ENCODE peak calls at places on chromosomes 6 and 20, in ten cellular contexts. J is mammary epithelial cell, G is foreskin fibroblast, E is type B pancreatic cell, S is DND-41, X is prostate gland, A is heart right ventricle, Q is NB4, M is BE2C, H is progenitor cell of endocrine pancreas. V is an unnamed sample.

GRCh38 chr6:4670824-4671409 is 105.3 kb upstream of the CDYL start:
- DNase-seq in S (no peak), J (no peak), Q (no peak), G (no peak), M (no peak), H (no peak), E (peak), A (no peak), X (no peak), V (no peak)

GRCh38 chr6:158611600-158612041 is 32.9 kb downstream of the DYNLT1 start:
- DNase-seq in A (no peak), M (no peak), Q (no peak), H (peak), X (no peak), E (peak), J (peak), G (no peak), S (no peak), V (no peak)

GRCh38 chr6:159833556-159833955 is 33.5 kb downstream of the PNLDC1 start:
- DNase-seq in Q (no peak), A (no peak), S (no peak), M (no peak), E (no peak), G (peak), X (no peak), H (no peak), J (no peak), V (no peak)

GRCh38 chr6:131159578-131159977 is 24.3 kb downstream of the AKAP7 start:
- DNase-seq in G (peak), M (no peak), A (no peak), E (no peak), H (no peak), S (no peak), X (no peak), J (peak), Q (no peak), V (no peak)

GRCh38 chr6:79640146-79641111 is 9.3 kb downstream of the SH3BGRL2 start:
- DNase-seq in A (peak), G (no peak), X (no peak), J (no peak), E (no peak), S (no peak), Q (no peak), H (no peak), M (peak), V (no peak)

GRCh38 chr6:67506352-67506751 is 1128.7 kb upstream of the ADGRB3 start:
- DNase-seq in Q (no peak), X (no peak), H (no peak), M (no peak), S (no peak), A (no peak), E (no peak), J (no peak), G (no peak), V (no peak)

GRCh38 chr20:47389867-47390347 is 33.4 kb upstream of the ZMYND8 start:
- DNase-seq in G (peak), J (peak), X (no peak), S (no peak), Q (peak), E (no peak), M (peak), H (no peak), A (no peak), V (no peak)

GRCh38 chr20:38108438-38109024 is 56.5 kb downstream of the TGM2 start:
- DNase-seq in M (peak), X (peak), Q (no peak), E (no peak), A (peak), G (peak), J (no peak), S (no peak), H (no peak), V (no peak)

GRCh38 chr6:17233531-17233930 is 47.6 kb upstream of the RBM24 start:
- DNase-seq in M (no peak), E (no peak), G (peak), J (peak), X (no peak), Q (peak), A (no peak), H (no peak), S (no peak), V (no peak)

GRCh38 chr6:44057931-44058616 is 69.2 kb downstream of the MRPL14 start:
- DNase-seq in E (no peak), G (no peak), M (no peak), S (no peak), J (no peak), X (no peak), Q (no peak), H (no peak), A (no peak), V (no peak)

GRCh38 chr6:144447487-144447886 is 162.4 kb downstream of the UTRN start:
- DNase-seq in J (peak), X (no peak), A (no peak), S (no peak), H (no peak), M (no peak), E (no peak), G (peak), Q (no peak), V (no peak)

GRCh38 chr6:46917002-46917401 is 4.7 kb downstream of the ADGRF5 start:
- DNase-seq in S (no peak), G (no peak), H (no peak), M (no peak), Q (no peak), J (no peak), A (no peak), X (no peak), E (no peak), V (no peak)

GRCh38 chr20:63968928-63969760 is 586 bp downstream of the ZNF512B start:
- DNase-seq in H (peak), A (peak), E (no peak), G (no peak), S (peak), Q (peak), M (peak), J (no peak), X (no peak), V (peak)

GRCh38 chr6:138227316-138227781 is 9.1 kb upstream of the PBOV1 start:
- DNase-seq in M (no peak), A (no peak), G (no peak), S (no peak), J (no peak), H (no peak), X (peak), Q (no peak), E (no peak), V (no peak)

GRCh38 chr20:43925786-43926185 is 11.1 kb downstream of the TOX2 start:
- DNase-seq in H (no peak), X (no peak), Q (peak), E (no peak), A (no peak), M (no peak), G (peak), S (peak), J (no peak), V (no peak)

GRCh38 chr6:133705731-133706130 is 183.2 kb upstream of the TCF21 start:
- DNase-seq in H (no peak), Q (no peak), S (no peak), E (no peak), J (peak), G (peak), M (no peak), A (no peak), X (no peak), V (no peak)

GRCh38 chr20:35702051-35702823 is 3.0 kb downstream of the ROMO1 start:
- DNase-seq in G (peak), H (no peak), S (no peak), E (no peak), A (no peak), J (peak), Q (no peak), X (no peak), M (no peak), V (no peak)

GRCh38 chr20:41392871-41393704 is 26.5 kb upstream of the EMILIN3 start:
- DNase-seq in E (no peak), H (no peak), J (no peak), S (no peak), X (no peak), Q (no peak), M (no peak), G (no peak), A (peak), V (no peak)

DNA sequence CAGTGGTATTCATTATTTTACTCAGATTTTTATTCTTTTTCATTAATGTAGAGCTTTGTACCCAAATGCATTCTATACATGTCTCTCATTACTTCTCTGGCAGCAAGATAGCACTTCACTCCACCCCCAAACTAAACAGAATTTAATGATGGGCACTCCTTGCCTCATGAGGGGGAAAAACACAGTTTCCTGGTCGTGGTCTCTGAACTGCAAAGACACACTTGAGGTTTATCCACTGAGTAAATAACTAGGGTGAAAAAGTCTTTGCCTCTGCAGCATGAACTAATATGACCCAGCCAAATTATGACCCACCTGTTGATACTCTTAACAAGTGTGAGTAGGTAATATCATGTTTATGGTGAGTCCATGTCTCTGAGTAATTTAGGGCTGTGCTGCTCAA is 785.2 kb upstream of the FLRT3 start:
- DNase-seq in Q (no peak), M (no peak), H (no peak), A (no peak), S (peak), G (no peak), J (no peak), E (no peak), X (no peak), V (no peak)
- TF ChIP-seq CTCF in Q (no peak), M (no peak), H (no peak), A (no peak), S (no peak), G (no peak), J (no peak), E (no peak), X (no peak), V (no peak)

GRCh38 chr6:14704383-14705271 is 541.2 kb upstream of the JARID2 start:
- DNase-seq in X (no peak), S (no peak), J (no peak), E (no peak), A (no peak), G (no peak), M (no peak), H (no peak), Q (peak), V (no peak)

GRCh38 chr6:14703586-14703985 is 542.3 kb upstream of the JARID2 start:
- DNase-seq in E (no peak), G (no peak), H (no peak), M (no peak), J (no peak), X (no peak), Q (peak), S (no peak), A (no peak), V (no peak)

GRCh38 chr6:14700202-14700601 is 545.7 kb upstream of the JARID2 start:
- DNase-seq in E (no peak), G (no peak), S (no peak), A (no peak), M (no peak), J (no peak), Q (no peak), X (no peak), H (no peak), V (no peak)

GRCh38 chr6:14705841-14706377 is 540.0 kb upstream of the JARID2 start:
- DNase-seq in M (no peak), E (no peak), J (no peak), Q (no peak), H (no peak), G (no peak), A (peak), S (no peak), X (no peak), V (no peak)

DNA sequence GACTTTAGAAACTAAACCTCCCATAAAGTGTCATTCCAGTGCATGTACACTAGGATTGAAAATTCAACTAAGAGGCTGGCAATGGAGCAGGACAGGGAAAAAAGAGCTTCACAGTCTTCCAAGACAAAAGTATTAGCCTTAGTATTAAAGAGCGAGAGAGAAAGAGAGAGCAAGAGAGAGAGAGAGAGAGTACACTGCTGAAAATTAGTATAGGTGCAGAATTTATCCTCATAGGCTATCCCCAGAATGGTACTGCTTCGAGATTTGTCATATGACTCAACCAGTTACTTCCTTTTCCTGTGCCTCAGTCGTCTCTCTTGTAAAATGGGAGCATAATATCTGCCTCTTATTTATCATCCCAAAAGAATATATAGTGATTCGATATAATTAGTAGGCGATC is 543.2 kb upstream of the JARID2 start:
- DNase-seq in X (no peak), G (no peak), J (no peak), M (no peak), A (no peak), S (no peak), Q (no peak), H (no peak), E (no peak), V (no peak)
- TF ChIP-seq CTCF in X (no peak), G (no peak), J (no peak), M (no peak), A (no peak), S (no peak), Q (no peak), H (no peak), E (peak), V (no peak)

GRCh38 chr6:125154184-125155135 is 887 bp downstream of the TPD52L1 start:
- DNase-seq in M (peak), X (peak), H (peak), A (no peak), J (peak), E (peak), G (no peak), Q (no peak), S (no peak), V (no peak)
- TF ChIP-seq CTCF in M (peak), X (peak), H (peak), A (peak), J (peak), E (peak), G (peak), Q (no peak), S (no peak), V (no peak)

DNA sequence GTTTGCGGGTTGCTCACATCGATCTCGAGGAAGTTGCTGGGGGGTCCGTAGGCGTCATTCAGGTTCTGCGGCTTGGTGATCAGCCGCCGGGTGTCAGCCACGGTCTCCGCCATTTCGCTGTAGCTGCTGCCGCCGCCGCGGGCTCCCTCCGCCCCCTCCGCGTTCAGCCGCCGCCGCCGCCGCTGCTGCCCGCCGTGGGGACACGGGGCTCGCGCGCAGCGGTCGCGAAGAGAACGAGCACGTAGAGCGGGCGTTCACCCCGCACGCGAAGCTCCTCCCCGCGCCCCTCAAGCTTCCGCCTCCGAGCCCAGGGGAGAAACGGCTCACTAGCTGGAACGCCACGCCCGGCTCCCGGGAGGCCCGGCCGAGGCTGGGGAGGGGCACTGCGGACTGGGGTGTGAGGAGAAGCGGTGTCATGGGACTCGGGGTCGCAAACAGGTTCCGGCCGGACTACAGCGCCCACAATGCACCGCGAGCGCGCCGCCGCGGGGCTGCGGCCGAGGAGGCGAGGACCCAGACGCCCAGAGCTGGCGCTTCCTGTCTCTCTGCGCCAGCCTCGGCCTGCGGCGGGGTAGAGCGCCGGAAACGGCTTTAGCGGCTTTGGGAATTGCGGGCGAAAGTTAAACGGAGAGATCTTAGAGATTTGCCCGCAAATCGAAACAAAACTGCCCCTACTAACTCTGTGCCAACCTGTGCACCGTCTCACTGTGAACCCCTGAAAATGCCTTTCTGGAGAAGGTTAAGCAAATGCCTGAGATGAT is at the start of gene SNX3:
- DNase-seq in J (peak), M (peak), A (peak), H (peak), Q (peak), G (peak), E (peak), S (peak), X (peak), V (peak)
- TF ChIP-seq CTCF in J (no peak), M (no peak), A (peak), H (no peak), Q (peak), G (no peak), E (peak), S (peak), X (peak), V (no peak)

GRCh38 chr20:11912013-11912663 is 5.6 kb upstream of the BTBD3 start:
- DNase-seq in E (no peak), A (no peak), G (no peak), S (peak), X (no peak), J (no peak), H (no peak), Q (peak), M (peak), V (no peak)
- TF ChIP-seq CTCF in E (peak), A (peak), G (peak), S (peak), X (no peak), J (peak), H (peak), Q (peak), M (peak), V (no peak)

GRCh38 chr6:52015953-52016352 is 71.5 kb downstream of the PKHD1 start:
- DNase-seq in G (no peak), E (no peak), J (no peak), A (no peak), S (no peak), Q (no peak), M (no peak), X (no peak), H (no peak), V (no peak)
- TF ChIP-seq CTCF in G (no peak), E (no peak), J (no peak), A (no peak), S (no peak), Q (no peak), M (no peak), X (no peak), H (no peak), V (no peak)

V was measured in activated B cell treated with CpG ODN at 0.5 μM for 24 hours.